ENCODE peak calls at places on chromosomes 7 and 10, in five cellular contexts. W is hypothalamus, X is substantia nigra, M is ecto neural progenitor cell, U is C1 segment of cervical spinal cord. P is an unnamed sample.

GRCh38 chr10:91077549-91078017 is 142.9 kb upstream of the PCGF5 start:
- DNase-seq in U (no peak), X (no peak), M (no peak), W (no peak), P (peak)

GRCh38 chr10:5477948-5478693 is 21.2 kb downstream of the CALML5 start:
- DNase-seq in U (no peak), M (no peak), X (no peak), W (no peak), P (no peak)

GRCh38 chr7:130458256-130458655 is 17.4 kb upstream of the CEP41 start:
- DNase-seq in W (no peak), M (no peak), X (no peak), U (no peak), P (no peak)

GRCh38 chr7:105934577-105935185 is 28.4 kb upstream of the CDHR3 start:
- DNase-seq in X (no peak), M (no peak), U (no peak), W (no peak), P (no peak)

GRCh38 chr7:88329532-88330463 is 23.1 kb upstream of the STEAP4 start:
- DNase-seq in X (no peak), W (no peak), U (no peak), M (no peak), P (no peak)

GRCh38 chr10:107971973-107972372 is 807.5 kb upstream of the SORCS1 start:
- DNase-seq in M (no peak), X (no peak), W (no peak), U (no peak), P (no peak)

GRCh38 chr10:8130973-8131911 is 76.8 kb downstream of the GATA3 start:
- DNase-seq in W (no peak), X (no peak), U (no peak), M (no peak), P (no peak)

GRCh38 chr7:13860734-13861133 is 128.7 kb downstream of the ETV1 start:
- DNase-seq in X (no peak), M (no peak), W (no peak), U (no peak), P (no peak)